ENCODE peak calls at places on chromosomes 3 and 15, in five cellular contexts. J is lower lobe of right lung, V is IMR-90, M is stromal cell of bone marrow, R is adrenal gland. X is an unnamed sample.

GRCh38 chr15:36335659-36336058 is 243.8 kb upstream of the CDIN1 start:
- DNase-seq in J (no peak), V (peak; percentile 15), M (no peak), R (no peak), X (no peak)

GRCh38 chr3:188169826-188170455 is 16.0 kb downstream of the LPP start:
- DNase-seq in J (no peak), V (no peak), M (no peak), R (no peak), X (peak; percentile 49)

GRCh38 chr3:160756907-160757623 is 1.0 kb downstream of the PPM1L start:
- DNase-seq in J (no peak), V (no peak), M (no peak), R (peak; percentile 25), X (peak; percentile 19)

GRCh38 chr3:150410311-150411105 is 2.4 kb downstream of the TSC22D2 start:
- DNase-seq in J (peak; percentile 71), V (peak; percentile 32), M (no peak), R (peak; percentile 65), X (peak; percentile 51)

GRCh38 chr3:172673210-172673679 is 37.6 kb downstream of the NCEH1 start:
- DNase-seq in J (peak; percentile 73), V (peak; percentile 80), M (peak; percentile 49), R (peak; percentile 63), X (no peak)

GRCh38 chr15:38054488-38054887 is 120.0 kb downstream of the TMCO5A start:
- DNase-seq in J (no peak), V (peak; percentile 81), M (peak; percentile 71), R (no peak), X (no peak)

GRCh38 chr15:94154255-94154654 is 77.1 kb upstream of the MCTP2 start:
- DNase-seq in J (no peak), V (no peak), M (no peak), R (no peak), X (no peak)

GRCh38 chr15:45030743-45031142 is 7.7 kb downstream of the SORD start:
- DNase-seq in J (no peak), V (no peak), M (no peak), R (no peak), X (no peak)

GRCh38 chr3:134060561-134061385 is 31.0 kb upstream of the SLCO2A1 start:
- DNase-seq in J (no peak), V (no peak), M (no peak), R (no peak), X (no peak)

GRCh38 chr3:171134170-171134569 is 107.7 kb upstream of the SLC2A2 start:
- DNase-seq in J (no peak), V (no peak), M (no peak), R (no peak), X (no peak)

GRCh38 chr3:52326976-52327375 is 10.9 kb downstream of the DNAH1 start:
- DNase-seq in J (no peak), V (no peak), M (no peak), R (no peak), X (no peak)

GRCh38 chr3:85627899-85628298 is 669.1 kb downstream of the CADM2 start:
- DNase-seq in J (no peak), V (no peak), M (no peak), R (no peak), X (no peak)